ENCODE peak calls at places on chromosome 3, in nine cellular contexts. G, Y, J, A, T, E, S, Z and L are unnamed samples. For H3K4me1, the result is how much of the 10 kb centered on the place peaks cover.

GRCh38 chr3:193572426-193572908 is 17.8 kb upstream of the ATP13A4 start:
- DNase-seq in G (peak), Y (peak), J (peak), A (peak), T (no peak), E (no peak), S (peak), Z (peak), L (peak)

GRCh38 chr3:79558943-79559342 is 208.9 kb downstream of the ROBO1 start:
- DNase-seq in G (no peak), Y (no peak), J (no peak), A (no peak), T (no peak), E (no peak), S (no peak), Z (no peak), L (no peak)

GRCh38 chr3:188403404-188403803 is 249.4 kb downstream of the LPP start:
- DNase-seq in G (no peak), Y (no peak), J (no peak), A (no peak), T (no peak), E (no peak), S (no peak), Z (no peak), L (no peak)

GRCh38 chr3:20254268-20255117 is 68.5 kb upstream of the SGO1 start:
- DNase-seq in G (peak), Y (no peak), J (no peak), A (no peak), T (no peak), E (no peak), S (no peak), Z (no peak), L (no peak)

GRCh38 chr3:191412764-191413163 is 48.2 kb upstream of the PYDC2 start:
- DNase-seq in G (peak), Y (no peak), J (no peak), A (no peak), T (no peak), E (no peak), S (peak), Z (no peak), L (no peak)

GRCh38 chr3:48038971-48039481 is 22.8 kb upstream of the MAP4 start:
- DNase-seq in G (no peak), Y (no peak), J (no peak), A (no peak), T (no peak), E (no peak), S (no peak), Z (no peak), L (no peak)

GRCh38 chr3:196197524-196197923 is 13.7 kb downstream of the ZDHHC19 start:
- DNase-seq in G (no peak), Y (peak), J (peak), A (no peak), T (no peak), E (no peak), S (no peak), Z (no peak), L (no peak)

GRCh38 chr3:112321867-112322652 is 10.9 kb upstream of the CD200 start:
- DNase-seq in G (no peak), Y (no peak), J (no peak), A (no peak), T (no peak), E (no peak), S (no peak), Z (no peak), L (no peak)

GRCh38 chr3:138314751-138315150 is 14.9 kb downstream of the NME9 start:
- DNase-seq in G (no peak), Y (no peak), J (no peak), A (no peak), T (no peak), E (no peak), S (no peak), Z (no peak), L (no peak)

GRCh38 chr3:195544634-195545033 is 1.5 kb upstream of the PPP1R2 start:
- DNase-seq in G (no peak), Y (no peak), J (no peak), A (no peak), T (no peak), E (no peak), S (no peak), Z (peak), L (peak)

GRCh38 chr3:33883538-33884203 is 85.2 kb downstream of the PDCD6IP start:
- DNase-seq in G (peak), Y (no peak), J (no peak), A (no peak), T (no peak), E (no peak), S (peak), Z (no peak), L (no peak)

GRCh38 chr3:153163349-153164008 is 1.5 kb downstream of the RAP2B start:
- DNase-seq in G (peak), Y (no peak), J (no peak), A (no peak), T (no peak), E (no peak), S (peak), Z (no peak), L (no peak)

GRCh38 chr3:189771842-189772494 is 140.8 kb downstream of the TP63 start:
- DNase-seq in G (no peak), Y (no peak), J (no peak), A (no peak), T (no peak), E (no peak), S (no peak), Z (no peak), L (no peak)

GRCh38 chr3:77329161-77329560 is 289.3 kb downstream of the ROBO2 start:
- DNase-seq in G (no peak), Y (no peak), J (no peak), A (no peak), T (no peak), E (no peak), S (no peak), Z (no peak), L (no peak)

GRCh38 chr3:141998674-141999290 is 122.3 kb downstream of the ATP1B3 start:
- DNase-seq in G (no peak), Y (no peak), J (no peak), A (no peak), T (no peak), E (no peak), S (peak), Z (no peak), L (no peak)

GRCh38 chr3:155032918-155033317 is 47.2 kb upstream of the MME start:
- DNase-seq in G (no peak), Y (no peak), J (no peak), A (no peak), T (no peak), E (no peak), S (no peak), Z (no peak), L (no peak)

GRCh38 chr3:109642042-109642441 is 304.7 kb upstream of the DPPA4 start:
- DNase-seq in G (peak), Y (no peak), J (no peak), A (no peak), T (no peak), E (no peak), S (peak), Z (no peak), L (no peak)

GRCh38 chr3:160340351-160340750 is 58.7 kb downstream of the IFT80 start:
- DNase-seq in G (no peak), Y (no peak), J (no peak), A (no peak), T (no peak), E (no peak), S (no peak), Z (no peak), L (no peak)

GRCh38 chr3:43394071-43394501 is 107.7 kb downstream of the SNRK start:
- DNase-seq in G (no peak), Y (peak), J (no peak), A (peak), T (no peak), E (no peak), S (no peak), Z (peak), L (peak)

GRCh38 chr3:151964768-151965167 is 91.3 kb downstream of the SUCNR1 start:
- DNase-seq in G (no peak), Y (no peak), J (peak), A (no peak), T (no peak), E (no peak), S (peak), Z (no peak), L (no peak)

GRCh38 chr3:108301695-108302404 is 5.5 kb downstream of the HHLA2 start:
- DNase-seq in G (no peak), Y (no peak), J (no peak), A (no peak), T (no peak), E (no peak), S (peak), Z (no peak), L (no peak)

GRCh38 chr3:58474967-58475578 is 16.8 kb upstream of the KCTD6 start:
- DNase-seq in G (no peak), Y (no peak), J (no peak), A (peak), T (no peak), E (no peak), S (no peak), Z (no peak), L (no peak)

GRCh38 chr3:163562625-163563024 is 1515.7 kb downstream of the SI start:
- DNase-seq in G (no peak), Y (no peak), J (no peak), A (no peak), T (no peak), E (no peak), S (no peak), Z (no peak), L (no peak)

GRCh38 chr3:191139771-191140170 is 59.3 kb upstream of the OSTN start:
- DNase-seq in G (no peak), Y (no peak), J (no peak), A (no peak), T (no peak), E (no peak), S (no peak), Z (no peak), L (no peak)

GRCh38 chr3:12318758-12319621 is 30.1 kb downstream of the PPARG start:
- DNase-seq in G (no peak), Y (no peak), J (no peak), A (no peak), T (no peak), E (no peak), S (no peak), Z (no peak), L (no peak)

GRCh38 chr3:136818191-136818850 is 605 bp upstream of the SLC35G2 start:
- DNase-seq in G (peak), Y (no peak), J (peak), A (no peak), T (peak), E (no peak), S (no peak), Z (peak), L (peak)

GRCh38 chr3:53772562-53773329 is 73.5 kb downstream of the CHDH start:
- DNase-seq in G (no peak), Y (no peak), J (no peak), A (no peak), T (no peak), E (no peak), S (no peak), Z (no peak), L (no peak)

GRCh38 chr3:73832426-73832825 is 207.7 kb upstream of the PDZRN3 start:
- DNase-seq in G (no peak), Y (no peak), J (no peak), A (no peak), T (no peak), E (no peak), S (no peak), Z (no peak), L (no peak)

GRCh38 chr3:100042144-100042543 is 72.2 kb downstream of the FILIP1L start:
- DNase-seq in G (peak), Y (no peak), J (no peak), A (no peak), T (no peak), E (no peak), S (peak), Z (no peak), L (no peak)

GRCh38 chr3:172749201-172749965 is 1.1 kb upstream of the ECT2 start:
- DNase-seq in G (peak), Y (no peak), J (no peak), A (no peak), T (no peak), E (no peak), S (peak), Z (no peak), L (peak)

GRCh38 chr3:77348244-77348855 is 308.5 kb downstream of the ROBO2 start:
- DNase-seq in G (peak), Y (no peak), J (no peak), A (no peak), T (no peak), E (no peak), S (no peak), Z (no peak), L (no peak)

GRCh38 chr3:158731938-158732855 is at the start of gene RARRES1:
- DNase-seq in G (peak), Y (peak), J (peak), A (peak), T (peak), E (peak), S (peak), Z (peak), L (peak)

GRCh38 chr3:48511551-48511950 is 7.6 kb upstream of the SHISA5 start:
- DNase-seq in G (no peak), Y (no peak), J (no peak), A (no peak), T (no peak), E (no peak), S (no peak), Z (no peak), L (no peak)

GRCh38 chr3:100006570-100007271 is 107.6 kb downstream of the FILIP1L start:
- DNase-seq in G (no peak), Y (no peak), J (no peak), A (no peak), T (no peak), E (no peak), S (peak), Z (no peak), L (no peak)

GRCh38 chr3:107939621-107940236 is 151.1 kb downstream of the CD47 start:
- DNase-seq in G (no peak), Y (no peak), J (no peak), A (no peak), T (no peak), E (no peak), S (no peak), Z (no peak), L (no peak)

GRCh38 chr3:136258199-136258598 is 8.1 kb downstream of the PCCB start:
- DNase-seq in G (no peak), Y (no peak), J (no peak), A (no peak), T (no peak), E (no peak), S (no peak), Z (no peak), L (no peak)

GRCh38 chr3:183385698-183386590 is 42.5 kb downstream of the MCF2L2 start:
- DNase-seq in G (peak), Y (no peak), J (peak), A (no peak), T (no peak), E (no peak), S (peak), Z (no peak), L (no peak)

GRCh38 chr3:44509985-44510360 is 32.5 kb upstream of the ZNF445 start:
- DNase-seq in G (no peak), Y (no peak), J (no peak), A (no peak), T (no peak), E (no peak), S (peak), Z (no peak), L (no peak)

GRCh38 chr3:39128951-39129350 is 21.5 kb downstream of the TTC21A start:
- DNase-seq in G (no peak), Y (no peak), J (no peak), A (no peak), T (no peak), E (no peak), S (no peak), Z (no peak), L (no peak)

GRCh38 chr3:39127907-39128303 is 20.4 kb downstream of the TTC21A start:
- DNase-seq in G (no peak), Y (no peak), J (no peak), A (no peak), T (no peak), E (no peak), S (no peak), Z (no peak), L (no peak)

GRCh38 chr3:39126532-39127071 is 19.1 kb downstream of the TTC21A start:
- DNase-seq in G (peak), Y (no peak), J (no peak), A (no peak), T (no peak), E (no peak), S (peak), Z (no peak), L (no peak)

GRCh38 chr3:39125837-39126500 is 18.5 kb downstream of the TTC21A start:
- DNase-seq in G (peak), Y (no peak), J (no peak), A (no peak), T (no peak), E (no peak), S (peak), Z (no peak), L (no peak)

GRCh38 chr3:39127296-39127906 is 19.9 kb downstream of the TTC21A start:
- DNase-seq in G (no peak), Y (no peak), J (no peak), A (no peak), T (no peak), E (no peak), S (no peak), Z (no peak), L (no peak)
- H3K4me1 ChIP-seq in G (under half), Y (under half), J (under half), A (under half), T (under half), E (under half), S (under half), Z (under half), L (under half)

DNA sequence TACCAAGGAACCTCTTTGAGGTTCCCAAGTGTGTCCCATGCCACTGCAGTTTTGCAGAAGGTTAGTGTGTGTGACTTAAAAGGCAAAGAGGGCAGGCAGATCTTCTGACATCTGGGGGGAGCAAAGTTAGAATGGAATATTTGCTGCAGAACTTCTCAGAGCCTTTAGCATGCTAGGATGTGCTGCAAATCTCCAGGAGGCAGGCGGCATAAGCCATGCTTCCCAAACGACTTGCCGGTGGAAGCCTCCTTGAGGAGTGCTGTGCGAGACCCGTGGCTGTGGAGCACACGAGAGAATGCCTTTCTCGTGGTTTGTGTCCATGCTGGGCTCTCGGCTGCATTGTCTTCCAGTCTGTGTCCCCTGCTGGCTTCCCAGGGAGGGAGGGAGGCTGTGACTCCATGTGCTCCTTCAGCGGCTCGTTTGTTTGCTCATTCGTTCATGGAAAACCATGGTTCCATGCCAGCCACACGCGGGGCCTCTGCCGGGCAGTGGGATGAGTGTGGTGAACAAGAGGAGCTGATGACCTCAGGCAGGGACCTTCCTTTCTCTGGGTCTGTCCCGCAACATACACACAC is 13.8 kb downstream of the HDAC11 start:
- DNase-seq in G (no peak), Y (peak), J (peak), A (no peak), T (no peak), E (peak), S (no peak), Z (no peak), L (no peak)
- H3K27ac ChIP-seq in G (no peak), Y (no peak), J (no peak), A (no peak), T (no peak), E (no peak), S (no peak), Z (no peak), L (no peak)

GRCh38 chr3:144148356-144148755 is 176.7 kb downstream of the DIPK2A start:
- DNase-seq in G (no peak), Y (no peak), J (no peak), A (no peak), T (no peak), E (no peak), S (no peak), Z (no peak), L (no peak)
- H3K4me1 ChIP-seq in G (under half), Y (under half), J (under half), A (under half), T (under half), E (under half), S (under half), Z (under half), L (under half)

GRCh38 chr3:59939826-59940426 is 890.1 kb upstream of the CFAP20DC start:
- DNase-seq in G (no peak), Y (no peak), J (no peak), A (no peak), T (no peak), E (no peak), S (no peak), Z (no peak), L (no peak)
- H3K27ac ChIP-seq in G (no peak), Y (no peak), J (no peak), A (no peak), T (no peak), E (no peak), S (no peak), Z (no peak), L (no peak)

DNA sequence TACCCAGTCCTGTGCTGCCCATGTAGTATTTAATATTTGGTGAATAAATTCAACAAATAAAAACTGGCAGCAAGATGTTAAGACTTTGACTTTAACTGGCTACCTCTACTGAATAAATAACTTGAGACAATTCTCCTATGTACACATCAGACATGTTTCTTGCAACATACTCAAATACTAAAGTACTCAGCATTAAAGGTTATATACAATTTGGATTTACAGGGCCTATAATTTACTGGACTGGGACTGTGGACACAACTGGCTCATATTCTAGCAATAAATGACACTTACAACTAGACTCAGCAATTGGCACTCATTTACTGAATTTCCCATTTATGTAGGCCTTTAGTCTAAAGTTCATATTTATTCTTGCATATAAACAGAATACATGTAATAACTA is 2.4 kb downstream of the RPL22L1 start:
- DNase-seq in G (no peak), Y (no peak), J (no peak), A (no peak), T (no peak), E (no peak), S (no peak), Z (no peak), L (no peak)
- H3K4me1 ChIP-seq in G (under half), Y (under half), J (under half), A (under half), T (under half), E (under half), S (under half), Z (under half), L (under half)

GRCh38 chr3:181712505-181713299 is 977 bp downstream of the SOX2 start:
- DNase-seq in G (no peak), Y (no peak), J (no peak), A (no peak), T (peak), E (peak), S (peak), Z (no peak), L (no peak)
- H3K27ac ChIP-seq in G (no peak), Y (no peak), J (no peak), A (no peak), T (no peak), E (no peak), S (no peak), Z (peak), L (peak)

GRCh38 chr3:125053304-125053699 is 2.5 kb downstream of the HEG1 start:
- DNase-seq in G (no peak), Y (no peak), J (no peak), A (no peak), T (no peak), E (no peak), S (no peak), Z (no peak), L (no peak)

GRCh38 chr3:125052671-125053303 is 3.0 kb downstream of the HEG1 start:
- DNase-seq in G (no peak), Y (no peak), J (no peak), A (no peak), T (no peak), E (no peak), S (peak), Z (no peak), L (no peak)

GRCh38 chr3:125051715-125052581 is 3.8 kb downstream of the HEG1 start:
- DNase-seq in G (no peak), Y (peak), J (peak), A (no peak), T (no peak), E (no peak), S (peak), Z (peak), L (peak)

GRCh38 chr3:125050486-125051172 is 5.2 kb downstream of the HEG1 start:
- DNase-seq in G (no peak), Y (no peak), J (no peak), A (no peak), T (no peak), E (no peak), S (no peak), Z (no peak), L (no peak)

GRCh38 chr3:125051205-125051604 is 4.6 kb downstream of the HEG1 start:
- DNase-seq in G (no peak), Y (no peak), J (no peak), A (no peak), T (no peak), E (no peak), S (no peak), Z (no peak), L (no peak)
- H3K4me1 ChIP-seq in G (under half), Y (half or more), J (under half), A (under half), T (under half), E (half or more), S (half or more), Z (half or more), L (half or more)